ENCODE peak calls at places on chromosomes 4 and X, in five cellular contexts. N, E, J, X and Q are unnamed samples.

GRCh38 chrX:149494844-149495565 is 10.1 kb downstream of the IDS start:
- DNase-seq in N (no peak), E (no peak), J (no peak), X (no peak), Q (no peak)

GRCh38 chr4:11675051-11675800 is 246.5 kb upstream of the HS3ST1 start:
- DNase-seq in N (no peak), E (no peak), J (no peak), X (no peak), Q (no peak)

GRCh38 chrX:153970398-153971123 is 1.1 kb downstream of the HCFC1 start:
- DNase-seq in N (peak; percentile 75), E (peak; percentile 54), J (peak; percentile 66), X (peak; percentile 15), Q (peak; percentile 71)

GRCh38 chrX:135596495-135596894 is 76.0 kb downstream of the INTS6L start:
- DNase-seq in N (peak; percentile 66), E (peak; percentile 59), J (no peak), X (peak; percentile 5), Q (peak; percentile 48)

GRCh38 chrX:130994671-130995070 is 63.5 kb upstream of the ARHGAP36 start:
- DNase-seq in N (no peak), E (peak; percentile 58), J (no peak), X (no peak), Q (no peak)

GRCh38 chr4:52298444-52298843 is 247.3 kb downstream of the SPATA18 start:
- DNase-seq in N (no peak), E (no peak), J (no peak), X (no peak), Q (no peak)

GRCh38 chr4:60657802-60658201 is 542.3 kb upstream of the ADGRL3 start:
- DNase-seq in N (no peak), E (no peak), J (no peak), X (no peak), Q (no peak)

GRCh38 chrX:29237972-29238371 is 650.7 kb downstream of the IL1RAPL1 start:
- DNase-seq in N (no peak), E (no peak), J (no peak), X (no peak), Q (no peak)

GRCh38 chr4:39305902-39306677 is 60.1 kb downstream of the RFC1 start:
- DNase-seq in N (no peak), E (no peak), J (no peak), X (no peak), Q (no peak)

GRCh38 chr4:84493092-84493850 is 5.8 kb downstream of the NKX6-1 start:
- DNase-seq in N (no peak), E (peak; percentile 74), J (no peak), X (no peak), Q (peak; percentile 82)

GRCh38 chrX:51608766-51609165 is 9.9 kb downstream of the CENPVL3 start:
- DNase-seq in N (no peak), E (no peak), J (no peak), X (no peak), Q (no peak)

GRCh38 chrX:119093991-119094741 is 21.4 kb downstream of the CT47C1 start:
- DNase-seq in N (no peak), E (no peak), J (no peak), X (no peak), Q (no peak)

GRCh38 chr4:46656071-46656470 is 253.0 kb downstream of the COX7B2 start:
- DNase-seq in N (no peak), E (no peak), J (peak; percentile 43), X (no peak), Q (no peak)

GRCh38 chr4:123477804-123478209 is 81.2 kb downstream of the SPRY1 start:
- DNase-seq in N (no peak), E (no peak), J (no peak), X (no peak), Q (no peak)

GRCh38 chrX:69807400-69807799 is 191.5 kb downstream of the EDA start:
- DNase-seq in N (no peak), E (no peak), J (no peak), X (no peak), Q (no peak)

GRCh38 chrX:39242187-39242586 is 440.9 kb downstream of the MID1IP1 start:
- DNase-seq in N (peak; percentile 7), E (peak; percentile 12), J (no peak), X (no peak), Q (no peak)

GRCh38 chrX:20244936-20245335 is 21.8 kb downstream of the RPS6KA3 start:
- DNase-seq in N (no peak), E (no peak), J (no peak), X (no peak), Q (no peak)

GRCh38 chr4:169984203-169984602 is 42.0 kb downstream of the MFAP3L start:
- DNase-seq in N (no peak), E (no peak), J (no peak), X (no peak), Q (no peak)

GRCh38 chr4:17613761-17614415 is 553 bp upstream of the MED28 start:
- DNase-seq in N (no peak), E (peak; percentile 4), J (peak; percentile 10), X (peak; percentile 38), Q (no peak)

GRCh38 chrX:67604979-67605703 is 61.3 kb downstream of the AR start:
- DNase-seq in N (no peak), E (no peak), J (peak; percentile 67), X (no peak), Q (no peak)

GRCh38 chr4:183175631-183176232 is 76.7 kb downstream of the WWC2 start:
- DNase-seq in N (no peak), E (no peak), J (peak; percentile 59), X (peak; percentile 82), Q (no peak)

GRCh38 chrX:48028091-48028490 is 21.3 kb downstream of the SPACA5 start:
- DNase-seq in N (no peak), E (no peak), J (no peak), X (no peak), Q (no peak)

GRCh38 chr4:95165926-95166524 is 382.7 kb downstream of the UNC5C start:
- DNase-seq in N (peak; percentile 34), E (peak; percentile 47), J (peak; percentile 37), X (peak; percentile 40), Q (no peak)

GRCh38 chrX:129931411-129932136 is 25.6 kb downstream of the UTP14A start:
- DNase-seq in N (peak; percentile 60), E (peak; percentile 83), J (peak; percentile 80), X (peak; percentile 75), Q (peak; percentile 91)

GRCh38 chr4:176814770-176815169 is 22.0 kb upstream of the VEGFC start:
- DNase-seq in N (no peak), E (no peak), J (no peak), X (peak; percentile 59), Q (no peak)

GRCh38 chr4:150782921-150783320 is 201.0 kb downstream of the MAB21L2 start:
- DNase-seq in N (no peak), E (no peak), J (no peak), X (no peak), Q (no peak)

GRCh38 chr4:127580300-127580699 is 52.5 kb upstream of the INTU start:
- DNase-seq in N (no peak), E (no peak), J (no peak), X (no peak), Q (no peak)